ENCODE peak calls at places on chromosomes 13 and 19, in nine cellular contexts. One of them, this sample, is unnamed. For H3K4me1, the result is how much of the 10 kb centered on the place peaks cover.

GRCh38 chr13:43054803-43055802 is 31.7 kb downstream of the DNAJC15 start:
- DNase-seq in sigmoid colon: no peak
- DNase-seq in breast epithelium: no peak
- DNase-seq in IMR-90: peak
- DNase-seq in A549: peak
- DNase-seq in body of pancreas: no peak
- DNase-seq in tibial nerve: no peak
- DNase-seq in stomach: no peak
- DNase-seq in uterus: peak
- DNase-seq in this sample: peak

GRCh38 chr13:110277357-110277950 is 29.5 kb downstream of the COL4A1 start:
- DNase-seq in breast epithelium: no peak
- DNase-seq in A549: no peak
- DNase-seq in stomach: no peak
- DNase-seq in sigmoid colon: peak
- DNase-seq in uterus: no peak
- DNase-seq in tibial nerve: no peak
- DNase-seq in body of pancreas: no peak
- DNase-seq in IMR-90: no peak
- DNase-seq in this sample: peak

GRCh38 chr13:65808061-65808460 is 1422.1 kb downstream of the PCDH9 start:
- DNase-seq in breast epithelium: no peak
- DNase-seq in stomach: no peak
- DNase-seq in body of pancreas: no peak
- DNase-seq in A549: no peak
- DNase-seq in uterus: no peak
- DNase-seq in sigmoid colon: no peak
- DNase-seq in IMR-90: peak
- DNase-seq in tibial nerve: no peak
- DNase-seq in this sample: no peak

GRCh38 chr13:40116008-40116407 is 460.5 kb downstream of the COG6 start:
- DNase-seq in stomach: peak
- DNase-seq in breast epithelium: no peak
- DNase-seq in IMR-90: peak
- DNase-seq in A549: peak
- DNase-seq in body of pancreas: peak
- DNase-seq in uterus: peak
- DNase-seq in tibial nerve: no peak
- DNase-seq in sigmoid colon: no peak
- DNase-seq in this sample: no peak

GRCh38 chr19:3668331-3669133 is 31.7 kb downstream of the PIP5K1C start:
- DNase-seq in IMR-90: peak
- DNase-seq in tibial nerve: no peak
- DNase-seq in body of pancreas: no peak
- DNase-seq in breast epithelium: peak
- DNase-seq in uterus: peak
- DNase-seq in sigmoid colon: no peak
- DNase-seq in A549: no peak
- DNase-seq in stomach: no peak
- DNase-seq in this sample: no peak

GRCh38 chr13:51524312-51524711 is 60.0 kb upstream of the WDFY2 start:
- DNase-seq in stomach: no peak
- DNase-seq in uterus: no peak
- DNase-seq in breast epithelium: no peak
- DNase-seq in body of pancreas: no peak
- DNase-seq in tibial nerve: no peak
- DNase-seq in sigmoid colon: no peak
- DNase-seq in A549: peak
- DNase-seq in IMR-90: peak
- DNase-seq in this sample: no peak

GRCh38 chr19:33277434-33277833 is 24.9 kb downstream of the CEBPA start:
- DNase-seq in A549: no peak
- DNase-seq in IMR-90: no peak
- DNase-seq in tibial nerve: no peak
- DNase-seq in breast epithelium: no peak
- DNase-seq in body of pancreas: no peak
- DNase-seq in sigmoid colon: no peak
- DNase-seq in uterus: no peak
- DNase-seq in stomach: no peak
- DNase-seq in this sample: no peak

GRCh38 chr13:73833331-73834070 is 300.7 kb downstream of the KLF12 start:
- DNase-seq in sigmoid colon: no peak
- DNase-seq in breast epithelium: no peak
- DNase-seq in IMR-90: peak
- DNase-seq in tibial nerve: no peak
- DNase-seq in stomach: no peak
- DNase-seq in A549: no peak
- DNase-seq in uterus: no peak
- DNase-seq in body of pancreas: no peak
- DNase-seq in this sample: no peak

GRCh38 chr13:49464621-49465325 is 20.7 kb downstream of the SETDB2 start:
- DNase-seq in sigmoid colon: no peak
- DNase-seq in uterus: no peak
- DNase-seq in stomach: no peak
- DNase-seq in IMR-90: peak
- DNase-seq in A549: no peak
- DNase-seq in breast epithelium: no peak
- DNase-seq in tibial nerve: no peak
- DNase-seq in body of pancreas: peak
- DNase-seq in this sample: no peak

GRCh38 chr13:49265822-49266221 is 18.1 kb downstream of the CDADC1 start:
- DNase-seq in stomach: no peak
- DNase-seq in IMR-90: peak
- DNase-seq in breast epithelium: no peak
- DNase-seq in body of pancreas: no peak
- DNase-seq in tibial nerve: no peak
- DNase-seq in A549: no peak
- DNase-seq in sigmoid colon: no peak
- DNase-seq in uterus: no peak
- DNase-seq in this sample: no peak

GRCh38 chr19:52898101-52898500 is 666 bp upstream of the ZNF320 start:
- DNase-seq in stomach: no peak
- DNase-seq in A549: no peak
- DNase-seq in body of pancreas: peak
- DNase-seq in breast epithelium: no peak
- DNase-seq in sigmoid colon: no peak
- DNase-seq in uterus: no peak
- DNase-seq in IMR-90: no peak
- DNase-seq in tibial nerve: no peak
- DNase-seq in this sample: no peak

GRCh38 chr19:52896431-52897148 is 845 bp downstream of the ZNF320 start:
- DNase-seq in stomach: peak
- DNase-seq in uterus: peak
- DNase-seq in tibial nerve: no peak
- DNase-seq in A549: no peak
- DNase-seq in body of pancreas: peak
- DNase-seq in IMR-90: peak
- DNase-seq in sigmoid colon: no peak
- DNase-seq in breast epithelium: no peak
- DNase-seq in this sample: peak

GRCh38 chr19:52901842-52902241 is 4.4 kb upstream of the ZNF320 start:
- DNase-seq in uterus: no peak
- DNase-seq in breast epithelium: no peak
- DNase-seq in A549: no peak
- DNase-seq in sigmoid colon: no peak
- DNase-seq in body of pancreas: no peak
- DNase-seq in tibial nerve: no peak
- DNase-seq in IMR-90: no peak
- DNase-seq in stomach: no peak
- DNase-seq in this sample: no peak

GRCh38 chr19:52897149-52897935 is at the start of gene ZNF320:
- DNase-seq in IMR-90: peak
- DNase-seq in stomach: peak
- DNase-seq in body of pancreas: peak
- DNase-seq in A549: no peak
- DNase-seq in breast epithelium: peak
- DNase-seq in sigmoid colon: peak
- DNase-seq in uterus: peak
- DNase-seq in tibial nerve: peak
- DNase-seq in this sample: peak
- TF ChIP-seq POLR2A in IMR-90: peak
- TF ChIP-seq POLR2A in stomach: peak
- TF ChIP-seq POLR2A in body of pancreas: peak
- TF ChIP-seq POLR2A in A549: no peak
- TF ChIP-seq POLR2A in breast epithelium: peak
- TF ChIP-seq POLR2A in sigmoid colon: peak
- TF ChIP-seq POLR2A in uterus: peak
- TF ChIP-seq POLR2A in tibial nerve: no peak
- TF ChIP-seq POLR2A in this sample: peak

GRCh38 chr19:1269478-1270167 is 491 bp downstream of the CIRBP start:
- DNase-seq in sigmoid colon: peak
- DNase-seq in A549: peak
- DNase-seq in uterus: peak
- DNase-seq in body of pancreas: peak
- DNase-seq in stomach: peak
- DNase-seq in tibial nerve: peak
- DNase-seq in IMR-90: peak
- DNase-seq in breast epithelium: peak
- DNase-seq in this sample: peak

GRCh38 chr19:1272423-1273262 is 2.7 kb upstream of the FAM174C start:
- DNase-seq in A549: no peak
- DNase-seq in sigmoid colon: no peak
- DNase-seq in uterus: no peak
- DNase-seq in tibial nerve: no peak
- DNase-seq in IMR-90: no peak
- DNase-seq in body of pancreas: no peak
- DNase-seq in breast epithelium: no peak
- DNase-seq in stomach: no peak
- DNase-seq in this sample: no peak

GRCh38 chr19:1271528-1272422 is 2.6 kb downstream of the CIRBP start:
- DNase-seq in stomach: no peak
- DNase-seq in sigmoid colon: peak
- DNase-seq in tibial nerve: no peak
- DNase-seq in body of pancreas: no peak
- DNase-seq in uterus: peak
- DNase-seq in A549: no peak
- DNase-seq in IMR-90: no peak
- DNase-seq in breast epithelium: no peak
- DNase-seq in this sample: no peak

GRCh38 chr19:1270168-1270853 is 1.2 kb downstream of the CIRBP start:
- DNase-seq in stomach: no peak
- DNase-seq in IMR-90: no peak
- DNase-seq in uterus: no peak
- DNase-seq in body of pancreas: peak
- DNase-seq in breast epithelium: no peak
- DNase-seq in A549: no peak
- DNase-seq in sigmoid colon: no peak
- DNase-seq in tibial nerve: no peak
- DNase-seq in this sample: no peak

GRCh38 chr19:1270854-1271527 is 1.9 kb downstream of the CIRBP start:
- DNase-seq in tibial nerve: no peak
- DNase-seq in sigmoid colon: no peak
- DNase-seq in stomach: no peak
- DNase-seq in IMR-90: no peak
- DNase-seq in A549: no peak
- DNase-seq in body of pancreas: peak
- DNase-seq in uterus: no peak
- DNase-seq in breast epithelium: no peak
- DNase-seq in this sample: no peak
- H3K27ac ChIP-seq in tibial nerve: peak
- H3K27ac ChIP-seq in sigmoid colon: peak
- H3K27ac ChIP-seq in stomach: peak
- H3K27ac ChIP-seq in IMR-90: peak
- H3K27ac ChIP-seq in A549: peak
- H3K27ac ChIP-seq in body of pancreas: no peak
- H3K27ac ChIP-seq in uterus: peak
- H3K27ac ChIP-seq in breast epithelium: peak
- H3K27ac ChIP-seq in this sample: peak

DNA sequence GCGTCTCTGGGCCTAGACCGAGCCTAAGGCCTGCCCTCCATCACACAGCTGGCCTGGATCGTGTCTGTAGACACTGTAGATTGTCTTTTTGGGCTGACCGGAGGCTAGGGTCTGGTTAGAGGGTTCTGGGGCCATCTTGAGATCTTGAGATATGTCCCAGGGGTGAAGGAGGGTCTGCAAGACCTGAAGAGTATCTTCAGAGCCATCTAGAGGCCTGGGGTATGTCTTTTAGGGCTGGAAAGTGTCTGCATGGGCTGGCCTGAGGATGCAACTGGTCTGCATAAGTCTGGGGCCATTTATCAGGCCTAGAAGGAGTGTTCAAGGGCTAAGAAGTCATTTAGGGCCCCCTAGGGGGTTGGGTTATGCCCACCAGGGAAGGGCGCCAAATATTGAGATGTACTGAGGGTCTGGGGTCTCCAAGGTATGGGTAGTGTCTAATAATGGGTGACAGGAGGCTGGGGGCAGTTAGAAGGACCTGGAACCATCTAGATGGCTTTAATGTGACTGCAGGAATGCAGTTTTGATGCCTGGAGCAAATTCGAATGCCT is 553 bp downstream of the SCAF1 start:
- DNase-seq in sigmoid colon: no peak
- DNase-seq in A549: no peak
- DNase-seq in breast epithelium: no peak
- DNase-seq in body of pancreas: no peak
- DNase-seq in stomach: no peak
- DNase-seq in tibial nerve: no peak
- DNase-seq in uterus: no peak
- DNase-seq in IMR-90: no peak
- DNase-seq in this sample: no peak
- H3K4me1 ChIP-seq in sigmoid colon: half or more
- H3K4me1 ChIP-seq in A549: under half
- H3K4me1 ChIP-seq in breast epithelium: under half
- H3K4me1 ChIP-seq in body of pancreas: half or more
- H3K4me1 ChIP-seq in stomach: half or more
- H3K4me1 ChIP-seq in tibial nerve: under half
- H3K4me1 ChIP-seq in uterus: under half
- H3K4me1 ChIP-seq in IMR-90: under half
- H3K4me1 ChIP-seq in this sample: under half

GRCh38 chr19:15368051-15368632 is 11.4 kb downstream of the AKAP8 start:
- DNase-seq in IMR-90: no peak
- DNase-seq in tibial nerve: no peak
- DNase-seq in sigmoid colon: no peak
- DNase-seq in stomach: no peak
- DNase-seq in body of pancreas: no peak
- DNase-seq in A549: no peak
- DNase-seq in uterus: no peak
- DNase-seq in breast epithelium: no peak
- DNase-seq in this sample: no peak

GRCh38 chr19:15369594-15369891 is 10.0 kb downstream of the AKAP8 start:
- DNase-seq in uterus: no peak
- DNase-seq in body of pancreas: no peak
- DNase-seq in IMR-90: no peak
- DNase-seq in tibial nerve: no peak
- DNase-seq in stomach: no peak
- DNase-seq in breast epithelium: no peak
- DNase-seq in sigmoid colon: no peak
- DNase-seq in A549: no peak
- DNase-seq in this sample: no peak

GRCh38 chr19:15367439-15367838 is 12.1 kb downstream of the AKAP8 start:
- DNase-seq in breast epithelium: no peak
- DNase-seq in tibial nerve: no peak
- DNase-seq in uterus: no peak
- DNase-seq in IMR-90: no peak
- DNase-seq in body of pancreas: no peak
- DNase-seq in stomach: no peak
- DNase-seq in A549: no peak
- DNase-seq in sigmoid colon: no peak
- DNase-seq in this sample: no peak

GRCh38 chr19:15371119-15371518 is 8.5 kb downstream of the AKAP8 start:
- DNase-seq in uterus: no peak
- DNase-seq in tibial nerve: no peak
- DNase-seq in body of pancreas: no peak
- DNase-seq in A549: no peak
- DNase-seq in IMR-90: no peak
- DNase-seq in stomach: no peak
- DNase-seq in breast epithelium: no peak
- DNase-seq in sigmoid colon: no peak
- DNase-seq in this sample: no peak

GRCh38 chr19:15368798-15369593 is 10.6 kb downstream of the AKAP8 start:
- DNase-seq in stomach: no peak
- DNase-seq in body of pancreas: no peak
- DNase-seq in A549: no peak
- DNase-seq in uterus: no peak
- DNase-seq in tibial nerve: no peak
- DNase-seq in sigmoid colon: no peak
- DNase-seq in breast epithelium: no peak
- DNase-seq in IMR-90: no peak
- DNase-seq in this sample: no peak
- TF ChIP-seq POLR2A in stomach: no peak
- TF ChIP-seq POLR2A in body of pancreas: no peak
- TF ChIP-seq POLR2A in A549: no peak
- TF ChIP-seq POLR2A in uterus: no peak
- TF ChIP-seq POLR2A in tibial nerve: no peak
- TF ChIP-seq POLR2A in sigmoid colon: no peak
- TF ChIP-seq POLR2A in breast epithelium: no peak
- TF ChIP-seq POLR2A in IMR-90: no peak
- TF ChIP-seq POLR2A in this sample: no peak